ENCODE peak calls at places on chromosomes 13 and 19, in six cellular contexts. H, V, N, C, S and F are unnamed samples.

GRCh38 chr13:66407159-66407558 is 823.0 kb downstream of the PCDH9 start:
- DNase-seq in H (no peak), V (no peak), N (no peak), C (no peak), S (no peak), F (no peak)

GRCh38 chr13:36054041-36054440 is 77.1 kb downstream of the DCLK1 start:
- DNase-seq in H (no peak), V (no peak), N (no peak), C (no peak), S (no peak), F (no peak)

GRCh38 chr13:39144941-39145533 is 106.8 kb downstream of the NHLRC3 start:
- DNase-seq in H (peak), V (peak), N (peak), C (peak), S (peak), F (peak)

GRCh38 chr13:97367427-97367826 is 66.5 kb upstream of the RAP2A start:
- DNase-seq in H (no peak), V (peak), N (peak), C (peak), S (peak), F (no peak)

GRCh38 chr19:10831980-10832658 is 3.9 kb downstream of the TMED1 start:
- DNase-seq in H (no peak), V (no peak), N (no peak), C (no peak), S (no peak), F (no peak)

GRCh38 chr13:99335087-99335486 is 27.9 kb upstream of the GPR183 start:
- DNase-seq in H (no peak), V (no peak), N (no peak), C (no peak), S (no peak), F (no peak)

GRCh38 chr13:83752141-83752540 is 130.1 kb downstream of the SLITRK1 start:
- DNase-seq in H (no peak), V (peak), N (no peak), C (peak), S (no peak), F (peak)

GRCh38 chr19:49689133-49690072 is at the start of gene ADM5:
- DNase-seq in H (no peak), V (no peak), N (no peak), C (no peak), S (peak), F (no peak)

GRCh38 chr13:35923347-35923746 is 207.8 kb downstream of the DCLK1 start:
- DNase-seq in H (no peak), V (peak), N (peak), C (peak), S (no peak), F (peak)

GRCh38 chr19:34173145-34173956 is 1.0 kb downstream of the LSM14A start:
- DNase-seq in H (peak), V (peak), N (peak), C (no peak), S (peak), F (peak)

GRCh38 chr13:93927431-93927830 is 552.1 kb downstream of the DCT start:
- DNase-seq in H (no peak), V (no peak), N (no peak), C (no peak), S (no peak), F (no peak)

GRCh38 chr19:10817291-10818038 is 18.5 kb downstream of the TMED1 start:
- DNase-seq in H (no peak), V (peak), N (no peak), C (peak), S (peak), F (no peak)

GRCh38 chr19:34365463-34366401 is 736 bp downstream of the GPI start:
- DNase-seq in H (peak), V (peak), N (peak), C (peak), S (peak), F (no peak)

GRCh38 chr13:63625869-63626268 is 2210.2 kb upstream of the PCDH20 start:
- DNase-seq in H (no peak), V (peak), N (peak), C (peak), S (peak), F (peak)

GRCh38 chr13:114018461-114019055 is 44.7 kb upstream of the C13orf46 start:
- DNase-seq in H (no peak), V (no peak), N (no peak), C (no peak), S (no peak), F (no peak)

GRCh38 chr19:2113436-2114211 is 16.9 kb downstream of the IZUMO4 start:
- DNase-seq in H (no peak), V (no peak), N (peak), C (peak), S (no peak), F (no peak)

GRCh38 chr13:102680842-102681725 is 13.8 kb downstream of the METTL21C start:
- DNase-seq in H (no peak), V (peak), N (no peak), C (peak), S (no peak), F (no peak)

GRCh38 chr13:112731667-112732616 is 42.1 kb downstream of the ATP11A start:
- DNase-seq in H (no peak), V (no peak), N (no peak), C (no peak), S (no peak), F (no peak)

GRCh38 chr19:40754611-40755247 is 3.7 kb downstream of the SNRPA start:
- DNase-seq in H (no peak), V (peak), N (no peak), C (no peak), S (no peak), F (no peak)

GRCh38 chr13:25018729-25019115 is 77.2 kb upstream of the PABPC3 start:
- DNase-seq in H (no peak), V (no peak), N (peak), C (no peak), S (peak), F (peak)

GRCh38 chr19:41870401-41870873 is 6.6 kb upstream of the CD79A start:
- DNase-seq in H (no peak), V (peak), N (peak), C (peak), S (no peak), F (peak)

GRCh38 chr19:18100710-18101109 is 3.1 kb downstream of the MAST3 start:
- DNase-seq in H (peak), V (no peak), N (no peak), C (no peak), S (peak), F (no peak)

GRCh38 chr13:92547256-92547655 is 679.4 kb upstream of the GPC6 start:
- DNase-seq in H (no peak), V (peak), N (peak), C (peak), S (no peak), F (no peak)

GRCh38 chr19:30880151-30880550 is 469.1 kb downstream of the TSHZ3 start:
- DNase-seq in H (no peak), V (no peak), N (no peak), C (no peak), S (no peak), F (no peak)

GRCh38 chr13:48891586-48891985 is 84.1 kb upstream of the FNDC3A start:
- DNase-seq in H (no peak), V (peak), N (peak), C (peak), S (no peak), F (peak)

GRCh38 chr13:112106467-112107141 is 39.7 kb downstream of the SOX1 start:
- DNase-seq in H (peak), V (no peak), N (no peak), C (no peak), S (peak), F (no peak)

GRCh38 chr13:86585826-86586225 is 786.6 kb upstream of the SLITRK6 start:
- DNase-seq in H (no peak), V (peak), N (peak), C (peak), S (no peak), F (no peak)

GRCh38 chr13:105165449-105166125 is 1369.9 kb downstream of the EFNB2 start:
- DNase-seq in H (no peak), V (no peak), N (peak), C (no peak), S (no peak), F (no peak)

GRCh38 chr19:46017095-46017429 is 5.8 kb downstream of the PGLYRP1 start:
- DNase-seq in H (no peak), V (no peak), N (no peak), C (no peak), S (no peak), F (no peak)
- TF ChIP-seq CTCF in H (peak), V (no peak), N (no peak), C (no peak), S (no peak), F (no peak)

DNA sequence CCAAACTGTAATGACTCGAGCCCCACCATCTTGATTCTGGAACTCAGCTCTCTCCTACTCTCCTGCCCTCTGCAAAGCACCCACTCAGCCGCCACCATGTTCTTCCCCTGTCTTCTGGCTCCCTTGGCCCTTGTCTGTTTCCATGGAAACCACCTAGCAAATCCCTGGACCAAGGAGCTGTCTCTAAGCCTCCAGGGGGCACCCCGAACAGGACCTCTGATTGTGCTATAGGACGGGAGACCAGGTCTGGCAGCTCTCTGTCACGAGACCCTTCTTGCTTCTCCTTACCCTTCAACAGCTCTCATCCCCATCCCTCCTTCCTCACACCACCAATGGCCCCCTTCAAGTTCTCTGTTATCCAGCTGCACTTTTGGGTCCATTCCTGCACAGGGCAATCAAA is 277.7 kb upstream of the ZNF507 start:
- DNase-seq in H (no peak), V (no peak), N (no peak), C (no peak), S (peak), F (peak)
- TF ChIP-seq CTCF in H (no peak), V (no peak), N (no peak), C (no peak), S (peak), F (no peak)

DNA sequence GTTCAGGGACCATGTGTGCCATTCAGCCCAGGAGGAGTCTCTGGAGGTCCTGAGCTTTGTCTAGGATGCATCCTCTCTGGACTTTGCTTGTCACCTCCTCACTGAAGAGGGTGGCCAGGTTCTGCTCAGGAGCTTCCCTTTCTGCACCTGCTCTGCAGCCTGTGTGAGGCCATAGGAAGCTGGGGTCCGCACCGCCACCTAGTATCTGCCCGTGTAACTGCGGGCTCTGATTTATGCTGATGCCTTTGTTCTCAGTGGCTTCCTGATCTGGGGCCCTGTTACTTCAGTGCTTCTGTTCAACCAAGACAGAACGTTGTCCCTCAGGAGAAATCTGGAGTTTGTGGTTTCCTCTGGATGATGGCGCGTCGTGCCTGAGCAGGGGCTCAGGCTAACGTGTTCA is 15.5 kb downstream of the ZNF610 start:
- DNase-seq in H (peak), V (no peak), N (no peak), C (no peak), S (peak), F (no peak)
- TF ChIP-seq CTCF in H (peak), V (no peak), N (no peak), C (no peak), S (peak), F (no peak)

DNA sequence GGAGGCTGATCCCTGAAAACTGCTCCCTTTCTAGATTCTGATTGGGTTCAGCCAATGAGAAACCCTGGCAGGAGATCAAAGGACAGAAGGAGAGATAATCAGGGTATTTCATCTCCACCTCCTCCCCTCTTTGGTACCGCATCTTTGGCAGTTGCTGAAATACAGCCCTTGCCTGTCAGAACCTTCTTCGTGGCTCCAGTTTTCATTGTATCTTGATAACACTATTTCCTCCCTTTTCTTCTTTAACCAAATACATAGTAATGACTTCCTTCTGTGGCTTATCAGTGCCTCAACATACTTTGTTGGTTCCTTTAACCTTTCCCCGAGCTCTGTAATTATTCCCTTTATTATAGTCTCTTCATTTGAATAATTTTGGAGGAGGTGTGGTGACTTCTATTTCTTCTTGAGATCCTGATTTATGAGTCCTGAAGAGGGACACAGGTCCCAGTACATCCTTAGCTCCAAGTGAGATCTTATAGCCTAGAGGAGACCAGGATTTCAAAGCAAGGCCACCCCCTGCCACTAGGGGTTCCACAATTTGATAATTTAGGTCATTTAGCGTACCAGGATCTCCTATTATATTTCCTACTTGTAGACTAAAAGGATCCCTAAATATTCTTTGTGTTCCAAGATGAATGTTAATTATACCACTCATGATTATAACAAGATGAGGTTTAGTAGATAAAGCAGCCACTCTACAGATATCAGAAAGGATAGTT is 98.0 kb downstream of the EDNRB start:
- DNase-seq in H (no peak), V (no peak), N (no peak), C (no peak), S (peak), F (no peak)
- TF ChIP-seq CTCF in H (no peak), V (no peak), N (no peak), C (no peak), S (peak), F (no peak)

GRCh38 chr19:13212759-13213330 is 62.6 kb downstream of the IER2 start:
- DNase-seq in H (peak), V (peak), N (peak), C (peak), S (peak), F (peak)
- TF ChIP-seq CTCF in H (peak), V (peak), N (peak), C (peak), S (peak), F (peak)